ENCODE peak calls at places on chromosomes 11 and 22, in four cellular contexts. B is transverse colon, Y is AG04450, R is GM23248. Q is an unnamed sample.
A peak's percentile ranks its signal among the peaks of the same experiment; 100 is the strongest.

GRCh38 chr11:65972116-65972515 is 10.6 kb downstream of the SART1 start:
- DNase-seq in R (no peak), Y (no peak), B (no peak), Q (no peak)

GRCh38 chr11:32297629-32298028 is 137.7 kb downstream of the WT1 start:
- DNase-seq in Y (no peak), R (peak; percentile 67), B (no peak), Q (no peak)

GRCh38 chr11:130037881-130038601 is 31.7 kb upstream of the APLP2 start:
- DNase-seq in B (no peak), R (peak; percentile 72), Y (no peak), Q (no peak)

GRCh38 chr22:22144858-22145257 is 99.7 kb upstream of the VPREB1 start:
- DNase-seq in Y (no peak), R (peak; percentile 11), B (no peak), Q (no peak)

GRCh38 chr11:57405271-57405890 is 14.9 kb upstream of the PRG2 start:
- DNase-seq in Y (no peak), R (peak; percentile 61), B (no peak), Q (no peak)

GRCh38 chr11:106306942-106307341 is 229.5 kb downstream of the AASDHPPT start:
- DNase-seq in Y (no peak), R (peak; percentile 19), B (no peak), Q (no peak)

GRCh38 chr11:35622070-35622469 is 3.8 kb downstream of the FJX1 start:
- DNase-seq in R (peak; percentile 81), B (no peak), Y (peak; percentile 50), Q (no peak)

GRCh38 chr22:30697975-30698374 is 3.3 kb downstream of the OSBP2 start:
- DNase-seq in Y (no peak), R (no peak), B (no peak), Q (no peak)

GRCh38 chr11:30025396-30026139 is 8.7 kb upstream of the KCNA4 start:
- DNase-seq in R (no peak), Y (no peak), B (no peak), Q (no peak)

GRCh38 chr11:112302226-112302868 is 41.7 kb upstream of the PLET1 start:
- DNase-seq in B (no peak), R (peak; percentile 36), Y (no peak), Q (no peak)

GRCh38 chr11:66421492-66422205 is 814 bp downstream of the NPAS4 start:
- DNase-seq in R (peak; percentile 93), B (peak; percentile 92), Y (peak; percentile 77), Q (peak; percentile 86)

GRCh38 chr11:59556115-59556882 is 45.0 kb downstream of the OR4D9 start:
- DNase-seq in Y (peak; percentile 83), R (peak; percentile 87), B (no peak), Q (peak; percentile 37)

GRCh38 chr22:17706451-17706900 is 67.8 kb downstream of the BID start:
- DNase-seq in Y (peak; percentile 65), B (peak; percentile 54), R (peak; percentile 95), Q (peak; percentile 16)

GRCh38 chr22:21451545-21452520 is 15.4 kb upstream of the TMEM191C start:
- DNase-seq in Y (no peak), B (no peak), R (no peak), Q (no peak)

GRCh38 chr11:93128574-93128973 is 69.2 kb downstream of the SLC36A4 start:
- DNase-seq in B (no peak), Y (no peak), R (no peak), Q (no peak)

GRCh38 chr22:46066691-46067090 is 83.6 kb upstream of the PPARA start:
- DNase-seq in Y (no peak), R (peak; percentile 82), B (peak; percentile 29), Q (no peak)

GRCh38 chr11:110490886-110491285 is 61.1 kb downstream of the FDX1 start:
- DNase-seq in B (no peak), R (peak; percentile 85), Y (no peak), Q (no peak)

GRCh38 chr11:13784848-13785247 is 116.4 kb downstream of the FAR1 start:
- DNase-seq in R (no peak), B (no peak), Y (no peak), Q (peak; percentile 27)

GRCh38 chr11:88174627-88175003 is 628 bp downstream of the RAB38 start:
- DNase-seq in R (peak; percentile 92), Y (peak; percentile 30), B (peak; percentile 74), Q (peak; percentile 4)

GRCh38 chr11:64878494-64879225 is at the start of gene EHD1:
- DNase-seq in R (peak; percentile 99), B (peak; percentile 100), Y (peak; percentile 94), Q (peak; percentile 98)

GRCh38 chr11:72231396-72232259 is 7.1 kb downstream of the INPPL1 start:
- DNase-seq in Y (no peak), R (no peak), B (no peak), Q (no peak)

GRCh38 chr11:104130161-104130560 is 33.8 kb downstream of the PDGFD start:
- DNase-seq in R (no peak), B (no peak), Y (no peak), Q (no peak)

GRCh38 chr11:2194877-2195755 is 23.5 kb upstream of the TH start:
- DNase-seq in Y (no peak), B (peak; percentile 34), R (peak; percentile 62), Q (no peak)

GRCh38 chr22:48309115-48309705 is 1518.5 kb downstream of the BRD1 start:
- DNase-seq in B (no peak), Y (no peak), R (no peak), Q (no peak)

GRCh38 chr11:9046376-9046775 is 42.6 kb upstream of the NRIP3 start:
- DNase-seq in Y (no peak), B (no peak), R (no peak), Q (no peak)

GRCh38 chr11:32100495-32100894 is 9.6 kb downstream of the RCN1 start:
- DNase-seq in B (no peak), Y (no peak), R (no peak), Q (no peak)

GRCh38 chr11:72009156-72009555 is 10.4 kb downstream of the IL18BP start:
- DNase-seq in R (no peak), Y (no peak), B (no peak), Q (no peak)

GRCh38 chr11:33635161-33635560 is 65.5 kb downstream of the C11orf91 start:
- DNase-seq in R (peak; percentile 70), B (no peak), Y (no peak), Q (no peak)

GRCh38 chr22:37308385-37309200 is 26.3 kb downstream of the CYTH4 start:
- DNase-seq in R (no peak), Y (no peak), B (no peak), Q (no peak)

GRCh38 chr22:37306494-37306829 is 24.2 kb downstream of the CYTH4 start:
- DNase-seq in B (no peak), R (no peak), Y (no peak), Q (no peak)

GRCh38 chr22:37303821-37304274 is 21.5 kb downstream of the CYTH4 start:
- DNase-seq in R (peak; percentile 96), Y (peak; percentile 60), B (no peak), Q (no peak)

GRCh38 chr22:37304595-37305343 is 22.5 kb downstream of the CYTH4 start:
- DNase-seq in R (peak; percentile 66), Y (no peak), B (no peak), Q (no peak)

DNA sequence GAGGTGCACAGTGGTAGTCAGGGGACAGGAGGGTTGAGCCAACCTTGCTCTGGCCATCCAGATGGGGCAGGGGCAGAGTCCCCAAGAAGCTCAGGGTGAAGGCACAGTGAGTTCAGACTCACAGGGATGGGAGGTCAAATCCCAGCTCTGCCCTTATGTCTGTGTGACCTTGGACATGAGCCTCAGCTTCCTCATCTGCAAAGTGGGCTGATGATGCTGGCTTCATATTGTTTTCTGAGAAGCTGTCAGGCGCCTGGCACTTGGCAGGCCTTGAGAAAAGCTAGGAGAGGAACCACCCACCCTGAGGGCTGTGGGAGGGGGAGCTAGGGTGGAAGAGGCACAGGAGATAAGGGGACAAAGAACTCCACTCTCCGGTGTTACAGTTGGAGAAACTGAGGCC is 23.6 kb downstream of the CYTH4 start:
- DNase-seq in Y (no peak), R (no peak), B (no peak), Q (no peak)
- H3K27ac ChIP-seq in Y (peak overlapping the region; percentile 100), R (no peak overlapping the region), B (peak overlapping the region; percentile 60), Q (no peak overlapping the region)

DNA sequence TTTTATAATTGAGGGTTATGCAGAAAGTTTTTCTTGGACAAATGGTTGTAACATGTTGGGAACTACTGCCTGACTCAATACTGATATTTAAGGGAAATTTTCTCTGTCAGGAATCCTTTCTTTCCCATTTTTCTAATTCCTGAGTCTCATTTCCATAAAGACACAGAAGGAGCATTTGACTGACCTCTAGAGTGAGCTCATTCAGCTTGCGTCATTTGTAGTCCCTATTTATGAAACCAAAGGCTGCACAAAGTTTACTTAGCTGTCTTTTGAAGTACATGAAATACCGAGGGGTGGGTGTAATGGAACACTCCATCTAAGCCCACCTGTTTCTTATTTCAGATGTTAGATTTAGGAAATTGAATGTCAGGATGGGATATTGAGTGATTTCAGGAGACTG is 359.5 kb upstream of the C11orf87 start:
- DNase-seq in Y (no peak), R (peak; percentile 39), B (no peak), Q (no peak)
- H3K27ac ChIP-seq in Y (no peak overlapping the region), R (no peak overlapping the region), B (no peak overlapping the region), Q (no peak overlapping the region)

GRCh38 chr11:94924074-94925031 is 49.0 kb downstream of the CWC15 start:
- DNase-seq in B (no peak), Y (no peak), R (no peak), Q (no peak)

GRCh38 chr11:94925422-94926270 is 47.7 kb downstream of the CWC15 start:
- DNase-seq in B (no peak), R (peak; percentile 18), Y (no peak), Q (no peak)

GRCh38 chr11:94926698-94927237 is 46.6 kb downstream of the CWC15 start:
- DNase-seq in B (peak; percentile 43), R (peak; percentile 84), Y (peak; percentile 77), Q (peak; percentile 29)

GRCh38 chr11:94926271-94926625 is 47.1 kb downstream of the CWC15 start:
- DNase-seq in R (peak; percentile 51), B (no peak), Y (no peak), Q (no peak)

DNA sequence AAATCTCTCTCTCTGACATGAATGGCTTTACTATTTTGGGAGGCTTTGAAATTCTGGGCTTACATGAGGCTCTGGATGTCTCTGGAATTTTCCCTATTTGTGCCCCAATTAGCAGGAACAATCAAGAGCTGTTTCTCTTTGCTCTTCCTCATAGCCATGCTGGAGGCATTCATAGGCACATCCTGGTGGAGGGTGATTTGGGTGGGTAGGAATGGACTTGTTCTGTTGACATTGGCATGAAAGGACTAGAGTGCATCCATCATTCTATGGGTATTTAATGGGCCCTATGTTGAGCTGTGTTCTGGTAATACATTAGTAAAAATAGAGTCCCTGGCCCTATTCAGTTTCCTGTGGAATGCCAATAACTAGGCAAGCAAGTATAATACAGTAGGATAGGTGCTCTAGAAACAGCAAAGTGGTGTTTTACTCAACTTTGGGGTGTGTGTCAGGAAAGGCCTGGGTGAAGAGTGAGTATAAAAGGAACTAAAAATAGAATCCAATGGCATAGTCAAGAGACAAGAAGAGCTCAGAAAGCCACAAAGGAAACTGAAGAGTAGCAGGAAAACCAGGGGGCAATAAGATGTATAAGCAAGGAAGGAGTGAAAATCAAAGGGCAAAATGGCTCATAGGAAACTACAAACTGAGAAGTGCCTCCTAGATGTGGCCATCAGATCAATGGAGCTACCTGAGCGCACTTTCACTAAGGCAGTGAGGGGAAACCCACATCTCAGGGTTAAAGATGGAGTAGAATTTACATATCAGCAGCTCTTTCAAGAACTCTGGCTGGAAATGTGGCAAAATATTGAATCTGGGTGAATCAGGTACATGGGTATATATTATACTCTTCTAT is 45.0 kb downstream of the CWC15 start:
- DNase-seq in Y (no peak), B (no peak), R (peak; percentile 35), Q (no peak)
- H3K27ac ChIP-seq in Y (no peak overlapping the region), B (no peak overlapping the region), R (peak overlapping the region; percentile 88), Q (peak overlapping the region; percentile 24)

DNA sequence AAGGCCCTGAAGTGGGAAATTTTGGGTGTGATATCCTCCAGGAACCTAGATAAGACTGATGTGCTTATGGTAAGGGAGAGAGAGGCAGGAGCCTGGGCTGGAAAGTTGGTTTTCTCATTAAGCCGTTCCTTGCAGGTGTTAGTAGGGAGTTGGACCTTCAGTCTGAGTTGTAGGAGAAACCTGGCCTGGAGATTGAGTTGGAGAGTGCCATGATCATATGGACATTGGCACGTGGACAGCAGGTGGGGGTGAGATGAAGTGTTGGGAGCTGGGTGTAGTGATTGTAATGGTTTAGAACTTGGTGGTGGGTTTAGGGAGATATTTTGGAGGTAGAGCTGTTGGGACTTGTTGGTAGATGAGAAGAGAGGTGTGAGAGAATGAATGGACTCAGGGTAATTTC is 4.9 kb downstream of the PPP6R2 start:
- DNase-seq in Y (no peak), B (no peak), R (no peak), Q (no peak)
- H3K27ac ChIP-seq in Y (no peak overlapping the region), B (no peak overlapping the region), R (no peak overlapping the region), Q (no peak overlapping the region)